ENCODE peak calls at places on chromosomes 12 and 14, in six cellular contexts. F is caudate nucleus; U is lung; N is small intestine; V is CD8-positive, alpha-beta memory T cell; C is CD4-positive, CD25-positive, alpha-beta regulatory T cell. D is an unnamed sample.

GRCh38 chr12:107145397-107145796 is 52.0 kb upstream of the CRY1 start:
- DNase-seq in U (no peak), C (no peak), N (no peak), V (no peak), F (no peak), D (no peak)

GRCh38 chr14:58808828-58809227 is 171.1 kb downstream of the DACT1 start:
- DNase-seq in C (no peak), U (peak; percentile 31), V (no peak), F (no peak), N (peak; percentile 42), D (peak; percentile 47)

GRCh38 chr12:12835378-12836145 is 22.4 kb downstream of the DDX47 start:
- DNase-seq in F (no peak), N (peak; percentile 87), C (no peak), V (no peak), U (peak; percentile 67), D (no peak)

GRCh38 chr12:51103977-51104376 is 20.6 kb upstream of the CSRNP2 start:
- DNase-seq in U (no peak), V (no peak), F (no peak), N (no peak), C (no peak), D (no peak)

GRCh38 chr14:74290415-74290814 is 12.3 kb downstream of the ABCD4 start:
- DNase-seq in V (no peak), N (no peak), U (no peak), F (no peak), C (peak; percentile 11), D (no peak)

GRCh38 chr14:100900837-100901390 is 2.6 kb downstream of the RTL1 start:
- DNase-seq in F (no peak), U (peak; percentile 28), V (no peak), N (peak; percentile 6), C (no peak), D (no peak)

GRCh38 chr12:120110550-120111501 is 5.7 kb downstream of the RAB35 start:
- DNase-seq in N (peak; percentile 24), C (peak; percentile 48), F (peak; percentile 18), U (peak; percentile 65), V (peak; percentile 53), D (no peak)

GRCh38 chr14:64502476-64503183 is 1.0 kb downstream of the ZBTB25 start:
- DNase-seq in F (no peak), N (peak; percentile 35), C (peak; percentile 31), V (no peak), U (no peak), D (no peak)

GRCh38 chr14:27528328-27528727 is 930.5 kb upstream of the NOVA1 start:
- DNase-seq in C (no peak), U (no peak), N (peak; percentile 16), V (no peak), F (no peak), D (no peak)

GRCh38 chr14:76011959-76012802 is 26.6 kb downstream of the IFT43 start:
- DNase-seq in U (no peak), N (no peak), V (no peak), C (no peak), F (no peak), D (no peak)

DNA sequence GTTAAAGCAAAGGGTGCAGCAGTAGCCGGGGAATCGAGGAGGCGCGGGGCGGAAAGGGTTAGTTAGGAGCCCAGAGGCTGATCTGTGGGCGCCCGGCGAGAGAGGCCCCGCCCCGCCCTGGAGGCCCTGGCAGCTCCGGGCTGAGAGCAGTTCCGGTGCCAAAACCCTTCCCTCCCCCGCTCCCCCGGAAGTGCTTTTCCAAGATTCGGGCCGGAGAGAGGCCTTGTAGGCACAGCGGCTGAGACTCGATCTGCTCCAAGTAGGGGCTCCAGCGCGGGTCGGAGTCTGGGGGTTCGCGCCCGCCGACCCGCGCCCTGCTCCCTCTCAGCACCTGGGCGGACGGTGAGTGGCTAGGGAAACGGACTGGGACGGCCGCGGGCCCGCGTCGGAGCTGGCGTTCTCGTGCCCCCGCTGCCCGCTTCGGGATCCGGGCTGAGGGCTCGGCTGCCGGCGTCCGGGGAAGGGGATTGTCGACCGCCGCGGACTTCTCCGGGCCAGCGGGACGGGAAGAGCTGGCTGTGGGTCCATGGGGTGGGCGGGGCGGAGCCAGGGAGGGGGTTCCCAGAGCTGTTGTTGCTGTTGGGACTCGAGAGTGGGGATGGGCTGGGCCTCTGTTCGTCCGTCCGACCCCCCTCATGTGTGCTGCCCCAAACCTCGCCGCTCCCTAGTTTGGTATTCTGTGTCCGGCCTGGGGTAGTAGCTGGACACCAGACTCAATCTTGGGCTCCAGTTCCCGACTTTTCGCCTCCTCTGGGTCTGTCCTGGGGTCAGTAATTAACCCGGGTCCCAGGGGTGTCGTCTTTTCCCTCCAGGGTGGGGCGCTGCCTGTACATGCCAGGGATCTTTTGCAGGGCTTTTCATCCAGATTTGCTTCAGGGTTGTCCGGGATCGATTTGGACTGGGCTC is at the start of gene FRS2:
- DNase-seq in U (peak; percentile 93), F (peak; percentile 93), C (peak; percentile 79), V (peak; percentile 81), N (peak; percentile 93), D (peak; percentile 92)
- H3K27ac ChIP-seq in U (peak within 1 kb of the TSS; percentile 98), F (peak within 1 kb of the TSS; percentile 76), C (peak within 1 kb of the TSS; percentile 79), V (peak within 1 kb of the TSS; percentile 72), N (peak within 1 kb of the TSS; percentile 82), D (peak within 1 kb of the TSS; percentile 85)

GRCh38 chr14:88562831-88563686 is at the start of gene ZC3H14:
- DNase-seq in N (peak; percentile 86), C (peak; percentile 87), F (peak; percentile 85), U (peak; percentile 80), V (peak; percentile 88), D (peak; percentile 77)
- H3K27ac ChIP-seq in N (peak within 1 kb of the TSS; percentile 95), C (peak within 1 kb of the TSS; percentile 45), F (peak within 1 kb of the TSS; percentile 93), U (peak within 1 kb of the TSS; percentile 97), V (peak within 1 kb of the TSS; percentile 62), D (peak within 1 kb of the TSS; percentile 85)

GRCh38 chr12:18564306-18564705 is 173.5 kb downstream of the PLCZ1 start:
- DNase-seq in N (no peak), C (no peak), U (no peak), V (no peak), F (no peak), D (no peak)
- H3K27ac ChIP-seq in N (no peak overlapping the region), C (no peak overlapping the region), U (no peak overlapping the region), V (no peak overlapping the region), F (no peak overlapping the region), D (no peak overlapping the region)

GRCh38 chr12:49342914-49343731 is 3.6 kb upstream of the DNAJC22 start:
- DNase-seq in V (no peak), N (no peak), F (no peak), U (no peak), C (no peak), D (peak; percentile 38)
- H3K27ac ChIP-seq in V (no peak overlapping the region), N (no peak overlapping the region), F (no peak overlapping the region), U (no peak overlapping the region), C (no peak overlapping the region), D (no peak overlapping the region)

GRCh38 chr14:36662543-36663403 is 1.1 kb downstream of the PAX9 start:
- DNase-seq in F (no peak), N (no peak), C (no peak), U (no peak), V (no peak), D (no peak)

GRCh38 chr14:36662258-36662542 is 540 bp downstream of the PAX9 start:
- DNase-seq in F (no peak), U (no peak), N (no peak), V (no peak), C (no peak), D (no peak)

GRCh38 chr14:36659822-36660735 is 1.6 kb upstream of the PAX9 start:
- DNase-seq in C (no peak), V (no peak), U (no peak), F (no peak), N (no peak), D (no peak)

GRCh38 chr14:36660736-36661505 is 739 bp upstream of the PAX9 start:
- DNase-seq in C (no peak), U (no peak), V (no peak), N (peak; percentile 30), F (no peak), D (no peak)

GRCh38 chr14:36661506-36662257 is at the start of gene PAX9:
- DNase-seq in V (no peak), F (no peak), U (peak; percentile 86), C (peak; percentile 37), N (peak; percentile 88), D (no peak)
- H3K27ac ChIP-seq in V (no peak within 1 kb of the TSS), F (no peak within 1 kb of the TSS), U (no peak within 1 kb of the TSS), C (no peak within 1 kb of the TSS), N (no peak within 1 kb of the TSS), D (no peak within 1 kb of the TSS)

GRCh38 chr12:14948672-14949071 is 10.3 kb upstream of the ERP27 start:
- DNase-seq in N (peak; percentile 66), U (peak; percentile 41), V (peak; percentile 81), C (peak; percentile 84), F (no peak), D (no peak)
- H3K27ac ChIP-seq in N (no peak overlapping the region), U (peak overlapping the region; percentile 73), V (peak overlapping the region; percentile 9), C (peak overlapping the region; percentile 99), F (peak overlapping the region; percentile 32), D (peak overlapping the region; percentile 35)

GRCh38 chr14:90536092-90536491 is 139.3 kb downstream of the CALM1 start:
- DNase-seq in N (no peak), U (no peak), F (peak; percentile 53), V (no peak), C (no peak), D (no peak)
- H3K27ac ChIP-seq in N (no peak overlapping the region), U (no peak overlapping the region), F (peak overlapping the region; percentile 62), V (no peak overlapping the region), C (no peak overlapping the region), D (no peak overlapping the region)

GRCh38 chr12:104312202-104312601 is 8.7 kb downstream of the EID3 start:
- DNase-seq in N (no peak), V (no peak), F (no peak), C (no peak), U (no peak), D (no peak)

GRCh38 chr12:104312654-104313053 is 9.1 kb downstream of the EID3 start:
- DNase-seq in N (no peak), C (no peak), V (no peak), F (no peak), U (no peak), D (no peak)

GRCh38 chr12:104315326-104316224 is 12.0 kb downstream of the EID3 start:
- DNase-seq in V (no peak), N (no peak), F (no peak), U (no peak), C (no peak), D (no peak)

GRCh38 chr12:104313568-104314241 is 10.2 kb downstream of the EID3 start:
- DNase-seq in N (no peak), V (no peak), F (no peak), C (no peak), U (no peak), D (no peak)

DNA sequence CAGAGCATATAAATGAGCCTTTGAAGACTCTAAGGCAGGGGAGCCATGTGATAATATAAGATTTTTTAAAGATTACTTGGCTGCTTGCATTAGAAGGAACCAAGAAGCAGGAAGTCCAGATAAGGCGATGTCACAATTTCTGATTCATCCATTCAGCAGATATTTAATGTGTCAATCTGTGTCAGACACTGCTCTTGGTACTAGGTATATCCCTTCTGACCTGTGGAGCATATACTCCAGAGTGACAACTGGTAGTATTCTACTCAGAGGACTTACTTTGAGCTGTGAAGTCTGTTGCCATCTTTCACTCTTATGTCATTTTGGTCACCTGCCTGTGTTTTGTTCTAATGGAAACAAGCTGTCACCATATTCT is 10.7 kb downstream of the EID3 start:
- DNase-seq in V (no peak), U (no peak), N (peak; percentile 20), F (no peak), C (no peak), D (no peak)
- H3K27ac ChIP-seq in V (no peak overlapping the region), U (no peak overlapping the region), N (no peak overlapping the region), F (no peak overlapping the region), C (no peak overlapping the region), D (no peak overlapping the region)

DNA sequence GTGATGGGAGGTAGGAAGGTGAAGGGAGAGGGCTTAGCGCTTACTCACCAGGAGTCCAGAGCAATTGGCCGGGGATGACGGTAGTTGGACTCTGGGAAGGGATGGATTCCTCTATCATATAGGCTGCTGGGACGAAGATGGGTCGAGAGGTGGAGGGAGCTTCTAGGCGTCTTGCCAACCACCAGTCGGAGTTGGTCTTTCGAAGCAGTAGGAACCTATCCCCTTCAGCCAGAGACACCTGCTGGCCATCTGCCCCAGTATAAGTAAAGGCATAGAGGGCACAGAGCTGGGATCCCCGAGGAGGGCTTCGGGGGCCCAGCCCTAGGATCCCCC is 657 bp downstream of the ARHGAP9 start:
- DNase-seq in U (no peak), C (no peak), V (no peak), N (no peak), F (no peak), D (no peak)
- H3K27ac ChIP-seq in U (no peak overlapping the region), C (peak overlapping the region; percentile 97), V (peak overlapping the region; percentile 85), N (peak overlapping the region; percentile 69), F (peak overlapping the region; percentile 46), D (peak overlapping the region; percentile 68)